ENCODE peak calls at places on chromosomes 4 and X, in ten cellular contexts. E, Y, I, F, O, U, W, Z, V and R are unnamed samples.

GRCh38 chr4:150126201-150126879 is 48.1 kb downstream of the DCLK2 start:
- DNase-seq in Y (no peak), V (peak), F (no peak), O (no peak), U (no peak), Z (no peak), W (no peak), I (peak), E (peak), R (no peak)

GRCh38 chrX:1462596-1463251 is 10.0 kb upstream of the ASMTL start:
- DNase-seq in V (no peak), I (peak), Y (peak), Z (no peak), W (peak), O (no peak), F (no peak), U (no peak), E (peak), R (no peak)

GRCh38 chrX:129787336-129788055 is 7.7 kb downstream of the SASH3 start:
- DNase-seq in F (no peak), U (no peak), V (no peak), E (no peak), O (no peak), Z (no peak), W (no peak), Y (no peak), I (no peak), R (no peak)

GRCh38 chrX:69133561-69134542 is 31.4 kb downstream of the PJA1 start:
- DNase-seq in W (no peak), Y (no peak), O (no peak), I (peak), E (peak), F (peak), Z (no peak), U (no peak), V (no peak), R (peak)

GRCh38 chrX:77446840-77447239 is 349 bp upstream of the FGF16 start:
- DNase-seq in O (no peak), E (no peak), V (no peak), U (no peak), F (no peak), I (no peak), W (no peak), Y (peak), Z (no peak), R (no peak)

GRCh38 chrX:115204040-115204439 is 14.8 kb downstream of the RBMXL3 start:
- DNase-seq in U (no peak), F (no peak), Y (no peak), Z (no peak), O (no peak), E (no peak), W (no peak), I (no peak), V (no peak), R (no peak)

GRCh38 chrX:40098264-40099045 is 697 bp upstream of the BCOR start:
- DNase-seq in W (peak), U (peak), F (no peak), E (peak), Z (peak), Y (peak), O (no peak), V (peak), I (peak), R (no peak)

GRCh38 chr4:164748375-164748774 is 5.6 kb upstream of the SMIM31 start:
- DNase-seq in O (no peak), F (no peak), E (no peak), V (peak), Z (no peak), U (no peak), Y (no peak), I (no peak), W (no peak), R (peak)

GRCh38 chrX:63012574-63012973 is 338.6 kb downstream of the SPIN4 start:
- DNase-seq in I (no peak), Z (no peak), U (no peak), W (no peak), V (peak), O (no peak), Y (no peak), F (no peak), E (no peak), R (no peak)

GRCh38 chr4:150598906-150599305 is 17.0 kb downstream of the MAB21L2 start:
- DNase-seq in Z (no peak), E (no peak), O (no peak), Y (no peak), I (no peak), W (no peak), F (no peak), U (no peak), V (no peak), R (no peak)

GRCh38 chr4:142341286-142341685 is 504.8 kb downstream of the INPP4B start:
- DNase-seq in O (no peak), F (no peak), V (no peak), Y (no peak), Z (no peak), U (no peak), I (no peak), E (no peak), W (no peak), R (no peak)

GRCh38 chr4:10118355-10119004 is 1.9 kb upstream of the WDR1 start:
- DNase-seq in W (no peak), E (no peak), Y (peak), U (no peak), F (no peak), O (no peak), I (no peak), V (no peak), Z (no peak), R (no peak)

GRCh38 chr4:89158884-89159503 is 47.7 kb downstream of the TIGD2 start:
- DNase-seq in F (no peak), W (no peak), Z (peak), Y (no peak), O (peak), V (peak), E (peak), U (peak), I (peak), R (peak)

GRCh38 chrX:121579016-121579760 is 531.8 kb downstream of the GLUD2 start:
- DNase-seq in I (no peak), F (no peak), Y (peak), V (peak), O (no peak), U (no peak), Z (no peak), E (no peak), W (no peak), R (peak)

GRCh38 chr4:94974773-94975172 is 217.0 kb downstream of the BMPR1B start:
- DNase-seq in I (peak), F (peak), U (no peak), O (no peak), Z (no peak), Y (no peak), V (no peak), W (no peak), E (peak), R (no peak)

GRCh38 chr4:10579700-10580099 is 104.9 kb downstream of the CLNK start:
- DNase-seq in O (no peak), I (no peak), Z (no peak), U (no peak), F (no peak), Y (no peak), E (no peak), W (no peak), V (no peak), R (no peak)

GRCh38 chr4:26459054-26459755 is 31.1 kb downstream of the CCKAR start:
- DNase-seq in Z (peak), E (peak), O (peak), V (peak), I (peak), W (no peak), F (peak), Y (no peak), U (peak), R (peak)

GRCh38 chr4:60682901-60683300 is 517.2 kb upstream of the ADGRL3 start:
- DNase-seq in F (no peak), Y (no peak), I (peak), O (no peak), V (no peak), U (no peak), Z (no peak), W (no peak), E (peak), R (no peak)

GRCh38 chr4:139740121-139740520 is 74.5 kb downstream of the MGST2 start:
- DNase-seq in V (no peak), W (no peak), Z (no peak), Y (no peak), O (no peak), E (no peak), F (no peak), U (no peak), I (no peak), R (peak)

GRCh38 chrX:153900806-153901752 is 3.4 kb upstream of the AVPR2 start:
- DNase-seq in Y (peak), E (peak), V (peak), W (peak), Z (peak), O (no peak), F (peak), U (no peak), I (peak), R (peak)

GRCh38 chr4:172785623-172786022 is 383.0 kb upstream of the GALNT7 start:
- DNase-seq in O (no peak), W (no peak), F (no peak), U (no peak), I (peak), V (no peak), Z (no peak), Y (no peak), E (no peak), R (no peak)

GRCh38 chrX:119667111-119667928 is 25.6 kb downstream of the SEPTIN6 start:
- DNase-seq in W (no peak), E (no peak), Z (no peak), F (no peak), V (no peak), Y (no peak), O (no peak), U (no peak), I (no peak), R (no peak)

GRCh38 chr4:40877081-40877480 is 127.3 kb downstream of the NSUN7 start:
- DNase-seq in F (no peak), O (no peak), U (no peak), E (no peak), W (no peak), I (no peak), Z (no peak), V (no peak), Y (no peak), R (no peak)

GRCh38 chr4:153233761-153234371 is 29.6 kb downstream of the TRIM2 start:
- DNase-seq in V (no peak), Z (no peak), W (no peak), Y (no peak), I (peak), U (no peak), O (no peak), F (no peak), E (peak), R (no peak)

GRCh38 chr4:165788686-165789463 is 84.2 kb upstream of the TLL1 start:
- DNase-seq in W (no peak), Y (no peak), I (no peak), O (no peak), Z (no peak), E (no peak), U (no peak), V (no peak), F (no peak), R (no peak)

GRCh38 chrX:95290455-95290854 is 1394.2 kb upstream of the DIAPH2 start:
- DNase-seq in O (no peak), Y (no peak), I (no peak), E (peak), F (no peak), U (no peak), W (no peak), V (no peak), Z (no peak), R (no peak)

GRCh38 chrX:17459596-17459995 is 84.6 kb downstream of the NHS start:
- DNase-seq in F (peak), E (peak), U (no peak), V (no peak), O (no peak), Y (no peak), I (peak), W (no peak), Z (no peak), R (no peak)

GRCh38 chr4:7387925-7388324 is 46.8 kb downstream of the PSAPL1 start:
- DNase-seq in O (no peak), F (no peak), U (no peak), I (no peak), W (no peak), Z (no peak), Y (no peak), E (no peak), V (no peak), R (no peak)

GRCh38 chr4:151808120-151808529 is 47.3 kb upstream of the GATB start:
- DNase-seq in U (no peak), Y (no peak), W (no peak), V (no peak), I (peak), O (no peak), E (peak), Z (no peak), F (no peak), R (no peak)

GRCh38 chr4:153138736-153139135 is 65.5 kb upstream of the TRIM2 start:
- DNase-seq in I (no peak), Y (no peak), W (no peak), E (no peak), Z (peak), O (peak), F (no peak), U (peak), V (peak), R (peak)

GRCh38 chr4:122577808-122578781 is 42.8 kb downstream of the IL21 start:
- DNase-seq in O (peak), W (peak), E (peak), Z (peak), U (peak), I (no peak), F (no peak), V (peak), Y (peak), R (peak)

GRCh38 chr4:112645541-112646329 is 8.8 kb downstream of the LARP7 start:
- DNase-seq in E (no peak), F (no peak), V (no peak), I (no peak), W (no peak), O (no peak), Y (no peak), Z (no peak), U (no peak), R (no peak)

GRCh38 chrX:19866626-19867410 is 20.6 kb downstream of the SH3KBP1 start:
- DNase-seq in Z (no peak), E (no peak), V (no peak), W (no peak), I (no peak), U (no peak), F (no peak), O (no peak), Y (no peak), R (no peak)

GRCh38 chr4:8217246-8217511 is 18.1 kb downstream of the SH3TC1 start:
- DNase-seq in Y (no peak), V (no peak), Z (no peak), E (no peak), O (no peak), F (no peak), I (no peak), U (no peak), W (no peak), R (no peak)

GRCh38 chr4:83639849-83640493 is 104.1 kb downstream of the GPAT3 start:
- DNase-seq in W (peak), F (no peak), O (peak), U (peak), I (peak), Y (peak), Z (peak), E (peak), V (peak), R (peak)

GRCh38 chr4:11468901-11469300 is 40.2 kb upstream of the HS3ST1 start:
- DNase-seq in F (no peak), W (no peak), Y (no peak), I (no peak), E (no peak), V (no peak), O (no peak), Z (no peak), U (no peak), R (no peak)

GRCh38 chrX:109911046-109911445 is 91.9 kb upstream of the TMEM164 start:
- DNase-seq in V (no peak), W (no peak), Z (no peak), O (no peak), E (no peak), U (no peak), Y (no peak), F (no peak), I (no peak), R (no peak)

GRCh38 chr4:128354205-128354821 is 66.7 kb upstream of the PGRMC2 start:
- DNase-seq in W (no peak), F (peak), I (peak), Y (no peak), E (peak), O (no peak), U (no peak), V (no peak), Z (no peak), R (no peak)

GRCh38 chrX:65821721-65822496 is 154.5 kb downstream of the MSN start:
- DNase-seq in W (peak), V (no peak), E (no peak), U (no peak), Y (peak), O (no peak), Z (no peak), I (no peak), F (no peak), R (peak)